ENCODE peak calls at places on chromosomes 6 and 20, in six cellular contexts. O, A, Q, Z, E and V are unnamed samples.
A peak's percentile ranks its signal among the peaks of the same experiment; 100 is the strongest.

GRCh38 chr6:152204584-152204983 is 397.1 kb downstream of the ESR1 start:
- DNase-seq in O (no peak), A (no peak), Q (no peak), Z (no peak), E (no peak), V (no peak)

GRCh38 chr6:76876922-76877553 is 586.3 kb downstream of the HTR1B start:
- DNase-seq in O (no peak), A (peak; percentile 65), Q (peak; percentile 75), Z (no peak), E (no peak), V (peak; percentile 75)

GRCh38 chr6:38423746-38424145 is 216.0 kb downstream of the BTBD9 start:
- DNase-seq in O (no peak), A (no peak), Q (no peak), Z (no peak), E (no peak), V (no peak)

GRCh38 chr6:153698001-153698400 is 341.0 kb upstream of the OPRM1 start:
- DNase-seq in O (no peak), A (no peak), Q (no peak), Z (no peak), E (no peak), V (no peak)

GRCh38 chr20:36241678-36242077 is 5.4 kb downstream of the AAR2 start:
- DNase-seq in O (no peak), A (no peak), Q (no peak), Z (no peak), E (no peak), V (no peak)

GRCh38 chr6:9914951-9915350 is 499.9 kb downstream of the TFAP2A start:
- DNase-seq in O (no peak), A (no peak), Q (no peak), Z (no peak), E (no peak), V (no peak)

GRCh38 chr20:45983279-45983743 is 11.3 kb upstream of the ZNF335 start:
- DNase-seq in O (no peak), A (no peak), Q (no peak), Z (no peak), E (peak; percentile 45), V (no peak)

GRCh38 chr6:126873351-126873750 is 245.1 kb upstream of the RSPO3 start:
- DNase-seq in O (no peak), A (no peak), Q (no peak), Z (no peak), E (no peak), V (no peak)

GRCh38 chr6:131924881-131925474 is 26.2 kb downstream of the CCN2 start:
- DNase-seq in O (peak; percentile 49), A (peak; percentile 77), Q (no peak), Z (no peak), E (no peak), V (no peak)

GRCh38 chr6:98828210-98828798 is 6.1 kb upstream of the POU3F2 start:
- DNase-seq in O (no peak), A (no peak), Q (no peak), Z (no peak), E (no peak), V (no peak)

GRCh38 chr20:48789185-48789668 is 38.6 kb downstream of the PREX1 start:
- DNase-seq in O (no peak), A (no peak), Q (no peak), Z (no peak), E (no peak), V (no peak)

GRCh38 chr20:21509597-21510331 is 4.1 kb downstream of the NKX2-2 start:
- DNase-seq in O (no peak), A (no peak), Q (peak; percentile 44), Z (no peak), E (no peak), V (peak; percentile 68)

GRCh38 chr20:14997791-14998190 is 660.4 kb upstream of the FLRT3 start:
- DNase-seq in O (no peak), A (no peak), Q (no peak), Z (no peak), E (no peak), V (no peak)

GRCh38 chr6:159008656-159009288 is 8.8 kb upstream of the RSPH3 start:
- DNase-seq in O (no peak), A (peak; percentile 25), Q (no peak), Z (no peak), E (peak; percentile 35), V (no peak)

DNA sequence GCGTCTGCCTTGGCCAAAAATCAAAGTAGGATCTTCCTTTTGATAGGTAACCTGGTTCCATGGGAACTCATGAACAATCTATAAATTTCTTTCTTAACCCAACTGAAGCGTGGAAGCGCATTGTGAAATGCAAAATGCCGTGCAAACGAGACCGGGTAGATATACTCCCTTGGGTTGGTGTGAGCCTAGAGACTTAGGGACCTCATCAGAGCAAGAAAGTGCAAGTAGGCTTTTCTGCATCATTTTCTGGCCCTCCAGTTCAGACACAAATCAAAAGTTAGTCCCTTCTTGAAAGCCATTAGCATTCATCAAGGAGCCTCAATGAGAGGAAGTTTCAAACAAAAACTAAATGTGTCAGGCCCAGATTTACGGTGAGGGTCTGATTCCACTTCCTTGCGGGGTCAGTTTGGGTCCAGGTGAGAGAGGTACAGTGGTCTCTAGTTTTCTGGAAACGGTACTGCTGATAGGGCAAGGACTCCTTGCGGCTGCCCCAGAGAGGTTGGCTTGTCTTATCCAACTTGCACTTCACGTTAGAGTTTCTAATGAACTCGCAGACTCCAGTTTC is 5.3 kb upstream of the ZNF184 start:
- DNase-seq in O (no peak), A (no peak), Q (no peak), Z (no peak), E (peak; percentile 38), V (no peak)
- TF ChIP-seq ATF3 in O (no peak), A (no peak), Q (no peak), Z (no peak), E (no peak), V (no peak)

DNA sequence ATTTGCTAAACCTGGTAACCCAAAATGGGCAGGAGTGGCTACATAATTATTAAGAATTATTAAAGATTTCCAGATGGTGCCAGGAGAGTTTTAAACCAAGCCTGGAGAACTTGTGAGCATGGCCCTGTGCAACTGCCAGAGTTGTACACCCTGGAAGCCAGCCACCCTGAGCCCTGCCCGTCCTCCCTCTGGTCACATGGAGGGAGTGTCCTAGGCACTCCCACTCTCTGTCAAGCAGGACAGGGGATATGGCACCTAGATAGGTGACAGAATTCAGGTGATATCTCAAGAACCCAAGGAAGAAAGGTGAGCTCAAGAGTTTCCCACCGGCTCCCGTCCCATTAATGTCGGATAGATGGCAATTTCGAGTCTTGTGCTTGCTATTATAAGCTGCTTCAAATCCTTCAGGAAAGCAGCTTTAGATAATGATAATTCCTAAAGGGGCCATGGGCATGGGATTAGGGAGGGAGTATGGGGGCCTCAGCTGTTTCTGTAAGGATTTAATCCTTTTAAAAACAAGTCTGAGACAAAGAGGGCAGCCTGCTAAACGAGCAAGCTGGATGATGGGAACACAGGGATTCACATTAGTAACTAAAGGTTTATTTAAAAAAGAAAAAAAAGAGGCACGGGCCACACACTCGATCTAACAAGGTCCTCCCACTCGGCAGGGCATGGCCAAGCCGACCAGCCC is 169.1 kb downstream of the BMP7 start:
- DNase-seq in O (no peak), A (no peak), Q (no peak), Z (no peak), E (no peak), V (no peak)
- TF ChIP-seq ATF3 in O (no peak), A (no peak), Q (no peak), Z (no peak), E (no peak), V (no peak)

GRCh38 chr6:124148225-124148624 is 344.6 kb downstream of the NKAIN2 start:
- DNase-seq in O (no peak), A (no peak), Q (no peak), Z (no peak), E (no peak), V (no peak)
- TF ChIP-seq ATF3 in O (no peak), A (no peak), Q (no peak), Z (no peak), E (no peak), V (no peak)

GRCh38 chr6:41302638-41303037 is 16.2 kb upstream of the TREM1 start:
- DNase-seq in O (no peak), A (no peak), Q (no peak), Z (no peak), E (no peak), V (no peak)

DNA sequence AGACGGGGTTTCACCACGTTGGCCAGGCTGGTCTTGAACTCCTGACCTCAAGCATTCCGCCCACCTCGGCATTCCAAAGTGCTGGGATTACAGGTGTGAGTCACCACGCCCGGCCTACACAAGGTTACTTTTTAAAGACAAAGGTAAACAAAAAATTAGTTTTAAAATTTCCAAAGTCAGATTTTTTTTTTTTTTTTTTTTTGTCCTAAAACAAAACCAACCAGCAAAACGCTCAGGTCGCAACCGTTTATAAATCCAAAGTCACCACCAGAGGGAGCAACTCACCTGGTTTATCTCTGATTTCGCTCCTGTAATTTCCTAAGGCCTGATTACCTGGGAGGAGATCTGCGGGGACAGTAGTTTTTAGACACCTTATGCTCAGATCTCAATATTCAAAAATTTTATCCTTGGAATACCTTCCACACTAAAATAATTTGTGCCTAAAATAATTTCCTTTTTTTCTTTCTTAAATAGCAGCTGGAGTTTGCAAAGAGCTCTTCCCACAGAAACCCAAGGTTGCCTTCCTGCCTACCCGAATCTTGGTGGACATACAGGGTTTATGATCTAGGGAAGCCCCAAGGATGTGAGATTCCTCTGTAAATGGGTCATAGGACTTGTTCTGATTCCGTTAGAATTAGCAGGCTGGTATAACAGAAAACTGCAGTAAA is 19.8 kb upstream of the TREM1 start:
- DNase-seq in O (peak; percentile 58), A (peak; percentile 70), Q (peak; percentile 53), Z (no peak), E (peak; percentile 62), V (no peak)
- TF ChIP-seq ATF3 in O (no peak), A (no peak), Q (no peak), Z (no peak), E (no peak), V (no peak)

GRCh38 chr20:32772046-32772445 is 9.9 kb downstream of the DNMT3B start:
- DNase-seq in O (no peak), A (peak; percentile 84), Q (no peak), Z (no peak), E (no peak), V (no peak)
- TF ChIP-seq ATF3 in O (no peak), A (no peak), Q (no peak), Z (no peak), E (no peak), V (no peak)

DNA sequence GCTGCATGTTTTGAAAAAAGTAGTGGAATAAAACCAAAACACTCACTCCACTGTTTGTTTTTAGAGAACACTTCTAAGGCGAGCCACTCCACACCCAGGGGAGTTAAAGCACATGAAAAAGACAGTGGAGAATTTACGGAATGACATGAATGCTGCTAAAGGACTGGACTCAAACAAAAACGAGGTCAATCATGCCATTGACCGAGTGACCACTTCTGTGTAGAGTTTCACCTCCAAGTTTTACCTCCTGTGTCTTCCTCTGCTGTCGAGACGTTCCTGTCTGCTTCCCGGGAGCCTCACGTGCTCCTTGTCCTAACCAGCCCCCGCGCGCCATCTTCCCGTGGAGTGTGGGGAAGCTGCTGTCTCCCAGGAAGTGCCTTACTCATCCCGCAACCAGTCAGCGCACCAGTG is 127.8 kb downstream of the LRRC1 start:
- DNase-seq in O (no peak), A (peak; percentile 20), Q (no peak), Z (no peak), E (no peak), V (peak; percentile 7)
- TF ChIP-seq ATF3 in O (no peak), A (no peak), Q (no peak), Z (no peak), E (no peak), V (no peak)

DNA sequence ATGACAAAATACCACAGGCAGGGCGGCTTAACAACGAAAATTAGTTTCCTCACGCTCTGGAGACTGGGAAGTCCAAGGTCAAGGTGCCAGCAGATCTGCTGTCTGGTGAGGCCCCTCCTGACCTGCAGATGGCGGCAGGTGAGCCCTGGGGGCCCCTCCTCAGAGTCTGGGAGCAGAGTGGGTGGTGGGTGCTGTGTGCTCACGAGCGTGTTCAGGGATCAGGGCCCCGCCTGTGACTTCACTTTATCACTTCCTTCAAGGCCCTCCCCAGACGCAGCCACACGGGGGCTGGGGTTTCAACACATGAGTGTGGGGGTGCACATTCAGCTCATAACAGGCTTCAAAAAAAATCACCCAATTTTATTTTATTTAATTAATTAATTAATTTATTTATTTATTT is 39.3 kb downstream of the SLC2A4RG start:
- DNase-seq in O (no peak), A (no peak), Q (no peak), Z (no peak), E (no peak), V (no peak)
- TF ChIP-seq ATF3 in O (no peak), A (no peak), Q (no peak), Z (no peak), E (no peak), V (no peak)